ENCODE peak calls at places on chromosomes 2 and 18, in seven cellular contexts. One of them, this sample, is unnamed.

GRCh38 chr2:99961567-99961913 is 180.8 kb downstream of the AFF3 start:
- DNase-seq in activated naive CD8-positive, alpha-beta T cell treated with anti-CD3 and anti-CD28 coated beads, Interleukin-2, amount 50 U/mL, for 24 hours: no peak
- DNase-seq in progenitor cell of endocrine pancreas: no peak
- DNase-seq in GM19239: no peak
- DNase-seq in amygdala: no peak
- DNase-seq in NCI-H1092: no peak
- DNase-seq in upper lobe of right lung: no peak
- DNase-seq in this sample: no peak

GRCh38 chr2:62475172-62476011 is 30.6 kb downstream of the TMEM17 start:
- DNase-seq in activated naive CD8-positive, alpha-beta T cell treated with anti-CD3 and anti-CD28 coated beads, Interleukin-2, amount 50 U/mL, for 24 hours: no peak
- DNase-seq in progenitor cell of endocrine pancreas: no peak
- DNase-seq in GM19239: no peak
- DNase-seq in amygdala: peak; percentile 44
- DNase-seq in NCI-H1092: peak; percentile 52
- DNase-seq in upper lobe of right lung: no peak
- DNase-seq in this sample: peak; percentile 77

GRCh38 chr2:45888167-45888566 is 236.7 kb downstream of the PRKCE start:
- DNase-seq in activated naive CD8-positive, alpha-beta T cell treated with anti-CD3 and anti-CD28 coated beads, Interleukin-2, amount 50 U/mL, for 24 hours: no peak
- DNase-seq in progenitor cell of endocrine pancreas: no peak
- DNase-seq in GM19239: no peak
- DNase-seq in amygdala: no peak
- DNase-seq in NCI-H1092: no peak
- DNase-seq in upper lobe of right lung: no peak
- DNase-seq in this sample: no peak

GRCh38 chr2:124501575-124502152 is 476.6 kb downstream of the CNTNAP5 start:
- DNase-seq in activated naive CD8-positive, alpha-beta T cell treated with anti-CD3 and anti-CD28 coated beads, Interleukin-2, amount 50 U/mL, for 24 hours: no peak
- DNase-seq in progenitor cell of endocrine pancreas: no peak
- DNase-seq in GM19239: no peak
- DNase-seq in amygdala: no peak
- DNase-seq in NCI-H1092: no peak
- DNase-seq in upper lobe of right lung: no peak
- DNase-seq in this sample: no peak

GRCh38 chr2:33108483-33109443 is 162.0 kb downstream of the LTBP1 start:
- DNase-seq in activated naive CD8-positive, alpha-beta T cell treated with anti-CD3 and anti-CD28 coated beads, Interleukin-2, amount 50 U/mL, for 24 hours: no peak
- DNase-seq in progenitor cell of endocrine pancreas: no peak
- DNase-seq in GM19239: no peak
- DNase-seq in amygdala: no peak
- DNase-seq in NCI-H1092: no peak
- DNase-seq in upper lobe of right lung: no peak
- DNase-seq in this sample: no peak

GRCh38 chr2:132797551-132797950 is 127.5 kb upstream of the LYPD1 start:
- DNase-seq in activated naive CD8-positive, alpha-beta T cell treated with anti-CD3 and anti-CD28 coated beads, Interleukin-2, amount 50 U/mL, for 24 hours: no peak
- DNase-seq in progenitor cell of endocrine pancreas: no peak
- DNase-seq in GM19239: no peak
- DNase-seq in amygdala: no peak
- DNase-seq in NCI-H1092: no peak
- DNase-seq in upper lobe of right lung: no peak
- DNase-seq in this sample: no peak

GRCh38 chr18:32530947-32531651 is 60.4 kb upstream of the GAREM1 start:
- DNase-seq in activated naive CD8-positive, alpha-beta T cell treated with anti-CD3 and anti-CD28 coated beads, Interleukin-2, amount 50 U/mL, for 24 hours: no peak
- DNase-seq in progenitor cell of endocrine pancreas: no peak
- DNase-seq in GM19239: no peak
- DNase-seq in amygdala: no peak
- DNase-seq in NCI-H1092: no peak
- DNase-seq in upper lobe of right lung: no peak
- DNase-seq in this sample: no peak

GRCh38 chr18:2948038-2948437 is 64.9 kb downstream of the LPIN2 start:
- DNase-seq in activated naive CD8-positive, alpha-beta T cell treated with anti-CD3 and anti-CD28 coated beads, Interleukin-2, amount 50 U/mL, for 24 hours: no peak
- DNase-seq in progenitor cell of endocrine pancreas: no peak
- DNase-seq in GM19239: no peak
- DNase-seq in amygdala: no peak
- DNase-seq in NCI-H1092: no peak
- DNase-seq in upper lobe of right lung: no peak
- DNase-seq in this sample: no peak

GRCh38 chr2:149601141-149601796 is 13.7 kb upstream of the MMADHC start:
- DNase-seq in activated naive CD8-positive, alpha-beta T cell treated with anti-CD3 and anti-CD28 coated beads, Interleukin-2, amount 50 U/mL, for 24 hours: no peak
- DNase-seq in progenitor cell of endocrine pancreas: no peak
- DNase-seq in GM19239: no peak
- DNase-seq in amygdala: no peak
- DNase-seq in NCI-H1092: no peak
- DNase-seq in upper lobe of right lung: no peak
- DNase-seq in this sample: no peak

GRCh38 chr18:78804206-78805030 is 175.2 kb upstream of the SALL3 start:
- DNase-seq in activated naive CD8-positive, alpha-beta T cell treated with anti-CD3 and anti-CD28 coated beads, Interleukin-2, amount 50 U/mL, for 24 hours: no peak
- DNase-seq in progenitor cell of endocrine pancreas: no peak
- DNase-seq in GM19239: no peak
- DNase-seq in amygdala: no peak
- DNase-seq in NCI-H1092: no peak
- DNase-seq in upper lobe of right lung: peak; percentile 53
- DNase-seq in this sample: no peak

GRCh38 chr2:86037141-86037794 is 68.4 kb downstream of the POLR1A start:
- DNase-seq in activated naive CD8-positive, alpha-beta T cell treated with anti-CD3 and anti-CD28 coated beads, Interleukin-2, amount 50 U/mL, for 24 hours: peak; percentile 67
- DNase-seq in progenitor cell of endocrine pancreas: no peak
- DNase-seq in GM19239: no peak
- DNase-seq in amygdala: no peak
- DNase-seq in NCI-H1092: peak; percentile 28
- DNase-seq in upper lobe of right lung: peak; percentile 89
- DNase-seq in this sample: no peak

GRCh38 chr2:172823451-172823850 is 87.8 kb downstream of the RAPGEF4 start:
- DNase-seq in activated naive CD8-positive, alpha-beta T cell treated with anti-CD3 and anti-CD28 coated beads, Interleukin-2, amount 50 U/mL, for 24 hours: no peak
- DNase-seq in progenitor cell of endocrine pancreas: no peak
- DNase-seq in GM19239: no peak
- DNase-seq in amygdala: no peak
- DNase-seq in NCI-H1092: no peak
- DNase-seq in upper lobe of right lung: no peak
- DNase-seq in this sample: no peak

GRCh38 chr2:99974966-99975365 is 167.4 kb downstream of the AFF3 start:
- DNase-seq in activated naive CD8-positive, alpha-beta T cell treated with anti-CD3 and anti-CD28 coated beads, Interleukin-2, amount 50 U/mL, for 24 hours: no peak
- DNase-seq in progenitor cell of endocrine pancreas: no peak
- DNase-seq in GM19239: no peak
- DNase-seq in amygdala: no peak
- DNase-seq in NCI-H1092: no peak
- DNase-seq in upper lobe of right lung: no peak
- DNase-seq in this sample: no peak

GRCh38 chr18:44229693-44230108 is 451.0 kb upstream of the SETBP1 start:
- DNase-seq in activated naive CD8-positive, alpha-beta T cell treated with anti-CD3 and anti-CD28 coated beads, Interleukin-2, amount 50 U/mL, for 24 hours: no peak
- DNase-seq in progenitor cell of endocrine pancreas: no peak
- DNase-seq in GM19239: no peak
- DNase-seq in amygdala: peak; percentile 21
- DNase-seq in NCI-H1092: peak; percentile 12
- DNase-seq in upper lobe of right lung: peak; percentile 52
- DNase-seq in this sample: peak; percentile 71

GRCh38 chr2:130728007-130728454 is 839 bp upstream of the GPR148 start:
- DNase-seq in activated naive CD8-positive, alpha-beta T cell treated with anti-CD3 and anti-CD28 coated beads, Interleukin-2, amount 50 U/mL, for 24 hours: peak; percentile 23
- DNase-seq in progenitor cell of endocrine pancreas: no peak
- DNase-seq in GM19239: no peak
- DNase-seq in amygdala: no peak
- DNase-seq in NCI-H1092: no peak
- DNase-seq in upper lobe of right lung: no peak
- DNase-seq in this sample: no peak

GRCh38 chr2:28717339-28717758 is 34.3 kb upstream of the PPP1CB start:
- DNase-seq in activated naive CD8-positive, alpha-beta T cell treated with anti-CD3 and anti-CD28 coated beads, Interleukin-2, amount 50 U/mL, for 24 hours: no peak
- DNase-seq in progenitor cell of endocrine pancreas: no peak
- DNase-seq in GM19239: no peak
- DNase-seq in amygdala: no peak
- DNase-seq in NCI-H1092: no peak
- DNase-seq in upper lobe of right lung: peak; percentile 74
- DNase-seq in this sample: peak; percentile 62